ENCODE peak calls at places on chromosome X, in six cellular contexts. R is Calu3; P is neural crest cell; Z is transverse colon; W is SW480; F is naive thymus-derived CD4-positive, alpha-beta T cell. H is an unnamed sample.
A peak's percentile ranks its signal among the peaks of the same experiment; 100 is the strongest.

GRCh38 chrX:68500105-68500504 is 1.3 kb downstream of the YIPF6 start:
- DNase-seq in F (no peak), R (no peak), P (no peak), Z (no peak), W (no peak), H (no peak)

GRCh38 chrX:2984342-2984741 is 22.0 kb upstream of the ARSH start:
- DNase-seq in P (no peak), W (no peak), R (no peak), F (no peak), Z (no peak), H (no peak)

GRCh38 chrX:16488959-16489358 is 161.0 kb upstream of the S100G start:
- DNase-seq in P (no peak), Z (no peak), F (no peak), R (no peak), W (no peak), H (no peak)

GRCh38 chrX:55738969-55739368 is 21.4 kb downstream of the RRAGB start:
- DNase-seq in P (no peak), W (no peak), F (no peak), Z (no peak), R (no peak), H (no peak)

GRCh38 chrX:7987160-7987992 is 60.2 kb upstream of the PNPLA4 start:
- DNase-seq in W (no peak), P (no peak), R (no peak), Z (no peak), F (no peak), H (no peak)

GRCh38 chrX:32483534-32484136 is 727.7 kb downstream of the DMD start:
- DNase-seq in W (peak; percentile 39), R (no peak), Z (no peak), F (no peak), P (no peak), H (peak; percentile 56)

GRCh38 chrX:15321447-15321846 is 6.0 kb upstream of the ASB11 start:
- DNase-seq in W (no peak), P (no peak), Z (no peak), F (no peak), R (no peak), H (no peak)

GRCh38 chrX:86066998-86067397 is 19.6 kb upstream of the CHM start:
- DNase-seq in F (no peak), W (peak; percentile 1), P (no peak), Z (no peak), R (peak; percentile 1), H (peak; percentile 32)

H was measured in RKO.